ENCODE peak calls at places on chromosomes 12 and 14, in six cellular contexts. H is A549, T is K562, P is endothelial cell of umbilical vein, K is HepG2, F is WTC11. Z is an unnamed sample.
A peak's percentile ranks its signal among the peaks of the same experiment; 100 is the strongest.

GRCh38 chr14:69005432-69006148 is 26.5 kb upstream of the ACTN1 start:
- DNase-seq in T (no peak), F (no peak), H (peak; percentile 86), K (peak; percentile 57), P (peak; percentile 99), Z (peak; percentile 47)

GRCh38 chr12:119613319-119613936 is 19.9 kb downstream of the TMEM233 start:
- DNase-seq in K (peak; percentile 34), H (no peak), F (no peak), T (no peak), P (peak; percentile 21), Z (no peak)

GRCh38 chr12:51395283-51396230 is 4.4 kb upstream of the GALNT6 start:
- DNase-seq in T (peak; percentile 93), P (no peak), F (no peak), K (no peak), H (no peak), Z (peak; percentile 35)

GRCh38 chr12:75862692-75863471 is 168.7 kb downstream of the PHLDA1 start:
- DNase-seq in H (peak; percentile 67), K (peak; percentile 28), F (no peak), T (no peak), P (peak; percentile 84), Z (no peak)

GRCh38 chr12:122326597-122326996 is 60.3 kb upstream of the VPS33A start:
- DNase-seq in P (no peak), T (no peak), F (no peak), K (no peak), H (no peak), Z (no peak)

GRCh38 chr12:51533799-51534198 is 57.2 kb upstream of the SCN8A start:
- DNase-seq in T (no peak), F (no peak), K (no peak), P (peak; percentile 32), H (no peak), Z (no peak)

GRCh38 chr14:23154876-23155587 is 28.4 kb downstream of the SLC7A8 start:
- DNase-seq in P (peak; percentile 85), T (peak; percentile 45), K (no peak), F (peak; percentile 44), H (no peak), Z (no peak)

GRCh38 chr12:79407671-79408622 is 282.8 kb downstream of the PAWR start:
- DNase-seq in T (no peak), P (peak; percentile 88), K (peak; percentile 74), H (peak; percentile 50), F (peak; percentile 64), Z (peak; percentile 44)

GRCh38 chr12:19261773-19262172 is 132.2 kb downstream of the PLEKHA5 start:
- DNase-seq in K (no peak), P (no peak), T (no peak), F (no peak), H (no peak), Z (no peak)

GRCh38 chr14:51419685-51420084 is 179.6 kb downstream of the TMX1 start:
- DNase-seq in F (no peak), K (no peak), P (no peak), T (peak; percentile 6), H (no peak), Z (peak; percentile 3)

GRCh38 chr12:22083167-22083566 is 37.1 kb downstream of the CMAS start:
- DNase-seq in K (peak; percentile 16), F (no peak), P (peak; percentile 56), H (no peak), T (no peak), Z (peak; percentile 59)

GRCh38 chr12:53376747-53377146 is 3.2 kb upstream of the SP1 start:
- DNase-seq in K (no peak), H (no peak), P (no peak), T (no peak), F (no peak), Z (no peak)

GRCh38 chr12:6215932-6216494 is 15.8 kb downstream of the CD9 start:
- DNase-seq in P (peak; percentile 92), F (peak; percentile 47), H (peak; percentile 98), K (no peak), T (no peak), Z (no peak)

GRCh38 chr12:88206636-88207035 is 64.5 kb downstream of the TMTC3 start:
- DNase-seq in K (no peak), H (no peak), F (no peak), T (no peak), P (no peak), Z (peak; percentile 73)

GRCh38 chr12:15268927-15269552 is 47.8 kb upstream of the RERG start:
- DNase-seq in P (peak; percentile 61), F (no peak), K (peak; percentile 64), H (peak; percentile 62), T (peak; percentile 37), Z (peak; percentile 65)

GRCh38 chr14:58954874-58955273 is 233.6 kb upstream of the DAAM1 start:
- DNase-seq in K (no peak), H (no peak), P (no peak), T (no peak), F (no peak), Z (no peak)

GRCh38 chr12:105474672-105475071 is 144.2 kb downstream of the C12orf75 start:
- DNase-seq in T (no peak), H (no peak), P (peak; percentile 62), F (no peak), K (no peak), Z (peak; percentile 63)

GRCh38 chr14:65791551-65791981 is 379.0 kb downstream of the FUT8 start:
- DNase-seq in P (peak; percentile 34), K (no peak), T (no peak), F (no peak), H (no peak), Z (peak; percentile 62)

GRCh38 chr14:65794674-65795279 is 382.2 kb downstream of the FUT8 start:
- DNase-seq in K (no peak), P (no peak), H (no peak), T (no peak), F (no peak), Z (no peak)

GRCh38 chr14:65788876-65789859 is 376.6 kb downstream of the FUT8 start:
- DNase-seq in P (no peak), T (no peak), F (no peak), H (no peak), K (peak; percentile 3), Z (no peak)

GRCh38 chr14:65790185-65790815 is 377.8 kb downstream of the FUT8 start:
- DNase-seq in K (no peak), H (no peak), T (no peak), F (no peak), P (no peak), Z (no peak)

DNA sequence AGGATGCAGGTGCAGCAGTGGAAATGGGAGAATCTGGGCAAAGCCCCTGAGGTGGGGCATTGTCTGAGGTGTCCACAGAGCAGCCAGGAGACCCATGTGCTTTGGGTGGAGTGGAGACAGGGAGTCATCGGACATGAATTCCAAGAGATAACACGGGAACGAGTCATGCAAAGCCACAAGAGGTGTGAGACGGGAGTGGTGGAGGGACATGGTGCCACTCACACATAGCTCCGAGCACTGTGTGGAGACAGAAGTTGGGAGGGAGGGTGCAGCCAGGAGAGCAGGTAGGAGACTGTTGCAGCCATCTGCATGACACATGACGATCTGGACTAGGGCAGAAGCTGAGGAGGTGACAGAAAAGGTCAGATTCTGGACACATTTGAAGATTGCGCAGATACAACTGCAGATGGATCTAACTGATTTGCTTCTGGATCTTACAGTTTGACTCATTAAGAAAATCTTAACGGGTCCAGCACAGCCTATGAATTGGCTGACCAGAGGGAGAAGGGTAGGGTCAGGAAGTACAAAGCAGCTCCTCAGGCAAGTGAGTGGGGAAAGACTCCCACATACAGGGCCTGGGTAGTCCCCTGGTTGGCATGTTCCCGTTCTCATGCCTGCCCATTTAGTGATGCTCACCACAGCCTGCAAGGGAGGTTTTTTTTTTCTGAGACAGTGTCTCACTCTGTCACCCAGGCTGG is 379.8 kb downstream of the FUT8 start:
- DNase-seq in T (no peak), H (peak; percentile 17), K (no peak), F (no peak), P (no peak), Z (no peak)
- TF ChIP-seq MAX in T (no peak), H (no peak), K (no peak), F (no peak), P (no peak), Z (no peak)

GRCh38 chr12:131919051-131919347 is 10.1 kb upstream of the PUS1 start:
- DNase-seq in K (no peak), F (no peak), T (no peak), H (no peak), P (no peak), Z (no peak)
- TF ChIP-seq MAX in K (no peak), F (no peak), T (no peak), H (no peak), P (no peak), Z (no peak)

GRCh38 chr12:100926669-100927248 is 132.2 kb downstream of the ANO4 start:
- DNase-seq in F (peak; percentile 66), T (no peak), H (no peak), K (peak; percentile 25), P (peak; percentile 21), Z (peak; percentile 14)
- TF ChIP-seq MAX in F (no peak), T (no peak), H (no peak), K (no peak), P (no peak), Z (no peak)

DNA sequence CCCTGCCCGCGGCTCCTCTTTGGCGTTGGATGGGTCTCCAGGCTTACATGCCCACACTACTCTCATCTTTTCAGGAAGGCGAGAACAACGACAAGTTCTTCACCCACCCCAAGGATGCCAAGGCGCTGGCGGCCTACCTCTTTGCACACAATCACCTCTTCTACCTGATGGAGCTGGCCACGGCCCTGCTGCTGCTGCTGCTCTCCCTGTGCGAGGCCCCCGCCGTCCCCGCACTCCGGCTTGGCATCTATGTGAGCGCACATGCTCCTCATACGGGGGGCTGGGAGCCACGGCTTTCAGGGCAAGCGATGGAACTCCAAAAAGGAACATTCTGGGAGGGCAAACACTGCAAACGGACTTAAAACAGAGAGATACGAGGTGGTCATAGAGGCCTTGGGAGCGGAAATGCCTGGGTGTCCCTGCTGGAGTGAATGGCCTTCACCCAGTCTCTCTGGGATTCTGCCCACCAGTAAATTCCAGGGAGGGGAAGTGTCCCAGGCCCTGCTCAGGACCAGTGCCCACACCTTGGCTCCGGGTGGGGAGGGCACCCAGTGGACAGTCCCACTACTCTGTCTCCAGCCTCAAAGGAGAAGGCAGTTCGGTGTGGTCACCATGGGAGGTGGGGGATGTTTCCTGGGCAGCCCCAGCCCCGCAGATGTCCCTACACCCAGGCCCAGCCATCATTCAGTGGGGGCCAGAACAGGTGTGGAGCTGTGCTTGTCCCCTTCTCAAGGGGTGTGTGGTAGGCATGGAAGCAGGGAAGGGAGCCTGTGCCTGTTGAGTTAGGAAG is 45.0 kb downstream of the TPCN1 start:
- DNase-seq in F (no peak), T (no peak), K (no peak), P (no peak), H (no peak), Z (no peak)
- TF ChIP-seq MAX in F (no peak), T (no peak), K (no peak), P (no peak), H (no peak), Z (no peak)

GRCh38 chr14:34368115-34368970 is 93.7 kb downstream of the SPTSSA start:
- DNase-seq in F (no peak), H (no peak), T (no peak), P (no peak), K (peak; percentile 84), Z (peak; percentile 77)

GRCh38 chr14:34362625-34363251 is 99.3 kb downstream of the SPTSSA start:
- DNase-seq in T (no peak), K (no peak), P (no peak), H (no peak), F (no peak), Z (peak; percentile 28)

GRCh38 chr14:34363733-34364134 is 98.3 kb downstream of the SPTSSA start:
- DNase-seq in H (no peak), K (no peak), T (no peak), P (no peak), F (no peak), Z (peak; percentile 41)

GRCh38 chr14:34364201-34364600 is 97.8 kb downstream of the SPTSSA start:
- DNase-seq in K (no peak), F (no peak), H (no peak), P (no peak), T (no peak), Z (no peak)

GRCh38 chr14:34365309-34365915 is 96.6 kb downstream of the SPTSSA start:
- DNase-seq in K (peak; percentile 59), H (no peak), T (no peak), F (no peak), P (peak; percentile 12), Z (peak; percentile 29)
- TF ChIP-seq MAX in K (no peak), H (no peak), T (no peak), F (no peak), P (no peak), Z (peak; percentile 19)